ENCODE peak calls at places on chromosome 16, in five cellular contexts. W is stomach, P is AG09309, G is GM12865, B is mesothelial cell of epicardium. V is an unnamed sample.

GRCh38 chr16:2520097-2520783 is at the start of gene AMDHD2:
- DNase-seq in W (peak), P (no peak), G (peak), B (peak), V (peak)

GRCh38 chr16:47947741-47948140 is 208.1 kb downstream of the ABCC12 start:
- DNase-seq in W (no peak), P (no peak), G (no peak), B (no peak), V (no peak)

GRCh38 chr16:30488764-30489595 is 16.4 kb downstream of the ITGAL start:
- DNase-seq in W (no peak), P (no peak), G (no peak), B (no peak), V (no peak)

GRCh38 chr16:17939723-17940122 is 396.8 kb downstream of the NPIPA8 start:
- DNase-seq in W (no peak), P (no peak), G (peak), B (no peak), V (no peak)

GRCh38 chr16:82071421-82071820 is 36.4 kb downstream of the HSD17B2 start:
- DNase-seq in W (no peak), P (no peak), G (no peak), B (no peak), V (no peak)

GRCh38 chr16:88784856-88785105 is 239 bp downstream of the PIEZO1 start:
- DNase-seq in W (no peak), P (no peak), G (no peak), B (no peak), V (no peak)

GRCh38 chr16:9965079-9965478 is 217.1 kb downstream of the GRIN2A start:
- DNase-seq in W (no peak), P (no peak), G (no peak), B (no peak), V (no peak)

GRCh38 chr16:56632160-56632847 is at the start of gene MT1M:
- DNase-seq in W (peak), P (no peak), G (no peak), B (no peak), V (no peak)

GRCh38 chr16:50499254-50499653 is 48.9 kb upstream of the NKD1 start:
- DNase-seq in W (no peak), P (no peak), G (no peak), B (no peak), V (no peak)

GRCh38 chr16:525520-526180 is 1.9 kb upstream of the CAPN15 start:
- DNase-seq in W (no peak), P (peak), G (peak), B (no peak), V (peak)

GRCh38 chr16:24729967-24730815 is 740 bp downstream of the TNRC6A start:
- DNase-seq in W (peak), P (no peak), G (peak), B (no peak), V (peak)

GRCh38 chr16:84038491-84038890 is 4.1 kb downstream of the SLC38A8 start:
- DNase-seq in W (no peak), P (no peak), G (no peak), B (no peak), V (no peak)

DNA sequence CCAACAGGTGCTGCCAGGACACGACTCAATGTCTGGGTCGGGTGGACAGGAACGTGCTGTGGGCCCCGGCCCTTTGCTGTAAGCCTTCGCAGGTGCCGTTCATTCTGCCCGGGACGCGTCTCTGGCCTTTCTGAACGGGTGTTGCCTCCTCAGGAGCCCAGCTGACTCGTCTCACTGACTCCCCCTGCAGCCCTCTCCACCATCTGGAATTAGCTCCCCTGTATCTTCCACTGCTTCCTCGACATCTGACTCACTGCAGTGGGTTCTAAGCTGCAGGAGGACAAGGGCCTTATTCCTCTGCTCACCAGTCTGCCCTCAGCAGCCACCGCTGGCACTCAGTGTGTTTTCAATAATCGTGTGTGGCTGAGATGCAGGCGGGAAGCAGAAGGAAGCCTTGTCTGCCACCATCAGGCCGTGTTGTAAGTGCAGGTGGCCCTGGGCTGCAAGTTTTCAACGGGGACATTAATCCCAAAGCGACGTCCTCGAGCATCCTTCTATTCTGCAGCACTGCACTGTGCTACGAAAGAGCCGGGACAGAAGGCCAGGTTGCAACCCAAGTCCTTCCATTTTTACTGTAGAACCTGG is 256.2 kb downstream of the FOXL1 start:
- DNase-seq in W (no peak), P (no peak), G (no peak), B (no peak), V (no peak)
- TF ChIP-seq CTCF in W (no peak), P (no peak), G (no peak), B (no peak), V (no peak)

GRCh38 chr16:65522412-65522811 is 400.5 kb upstream of the CDH11 start:
- DNase-seq in W (no peak), P (no peak), G (no peak), B (no peak), V (no peak)

GRCh38 chr16:65519402-65519801 is 397.5 kb upstream of the CDH11 start:
- DNase-seq in W (no peak), P (no peak), G (no peak), B (no peak), V (no peak)

GRCh38 chr16:65524231-65524630 is 402.4 kb upstream of the CDH11 start:
- DNase-seq in W (no peak), P (no peak), G (no peak), B (no peak), V (no peak)

GRCh38 chr16:65523258-65523950 is 401.5 kb upstream of the CDH11 start:
- DNase-seq in W (no peak), P (no peak), G (no peak), B (no peak), V (no peak)

DNA sequence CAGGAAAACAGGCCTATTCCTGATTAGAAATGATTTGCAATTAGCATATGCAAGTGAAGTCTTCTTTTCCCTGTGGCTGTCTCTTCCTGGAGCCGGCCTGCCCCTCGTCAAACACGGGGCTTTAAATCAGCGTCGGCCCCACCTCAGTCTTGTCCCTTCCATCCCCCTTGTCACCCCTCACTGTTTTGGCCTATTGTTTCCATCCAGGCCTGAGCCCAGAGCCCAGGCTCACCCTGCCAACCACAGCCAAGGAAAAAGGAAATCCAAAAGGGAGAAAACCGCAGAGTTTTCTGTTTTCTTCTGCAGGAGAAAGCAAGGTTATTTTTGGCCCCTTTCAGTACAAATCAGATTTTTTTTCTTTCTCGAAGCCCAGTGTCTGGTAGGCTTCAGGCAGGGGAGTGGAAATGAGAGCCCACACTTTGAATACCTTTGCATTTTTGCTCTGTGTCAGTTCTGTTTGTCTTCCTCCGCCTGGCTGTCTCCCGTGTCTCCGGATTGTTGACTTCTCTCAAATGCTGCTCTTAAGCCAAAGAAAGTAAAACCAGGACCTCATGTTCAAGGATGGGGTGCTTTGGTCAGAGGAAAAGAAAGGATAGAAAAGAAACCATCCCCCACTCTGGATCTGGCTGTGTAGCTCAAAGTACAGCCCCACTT is 399.9 kb upstream of the CDH11 start:
- DNase-seq in W (no peak), P (no peak), G (no peak), B (no peak), V (no peak)
- TF ChIP-seq CTCF in W (no peak), P (no peak), G (no peak), B (no peak), V (no peak)

GRCh38 chr16:53542283-53542682 is 39.3 kb upstream of the AKTIP start:
- DNase-seq in W (no peak), P (no peak), G (no peak), B (no peak), V (no peak)

GRCh38 chr16:53545433-53545832 is 42.4 kb upstream of the AKTIP start:
- DNase-seq in W (no peak), P (no peak), G (no peak), B (no peak), V (no peak)

GRCh38 chr16:53541326-53541725 is 38.3 kb upstream of the AKTIP start:
- DNase-seq in W (no peak), P (peak), G (no peak), B (no peak), V (no peak)

GRCh38 chr16:53549970-53550406 is 47.0 kb upstream of the AKTIP start:
- DNase-seq in W (peak), P (peak), G (peak), B (peak), V (peak)

DNA sequence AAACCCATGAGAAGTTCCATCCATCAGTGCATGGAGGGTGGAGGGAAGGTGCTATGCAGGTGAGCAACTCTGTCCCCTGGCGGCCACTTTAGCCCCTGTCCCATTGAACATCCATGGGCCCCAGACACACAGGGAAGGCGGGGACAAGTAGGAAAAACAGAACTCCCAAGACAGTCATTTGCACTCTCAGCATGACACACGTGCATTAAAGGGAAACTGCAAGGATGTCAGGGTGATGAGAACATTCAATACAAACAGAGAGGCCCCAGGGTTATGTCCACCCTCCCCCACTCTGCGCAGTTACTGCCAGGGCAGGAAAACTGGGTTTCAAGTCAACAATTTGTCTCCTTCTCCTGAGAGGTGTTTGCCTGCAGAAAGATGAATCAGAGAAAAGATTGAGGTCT is 44.0 kb upstream of the AKTIP start:
- DNase-seq in W (no peak), P (no peak), G (peak), B (no peak), V (no peak)
- TF ChIP-seq CTCF in W (peak), P (no peak), G (peak), B (peak), V (peak)

GRCh38 chr16:66935319-66936011 is at the start of gene CES2:
- DNase-seq in W (peak), P (peak), G (no peak), B (no peak), V (no peak)

GRCh38 chr16:66939366-66939765 is 4.0 kb downstream of the CES2 start:
- DNase-seq in W (no peak), P (no peak), G (no peak), B (no peak), V (no peak)

GRCh38 chr16:66936462-66936861 is 1.1 kb downstream of the CES2 start:
- DNase-seq in W (peak), P (no peak), G (no peak), B (no peak), V (no peak)

GRCh38 chr16:66937725-66938337 is 2.5 kb downstream of the CES2 start:
- DNase-seq in W (no peak), P (no peak), G (no peak), B (no peak), V (no peak)

DNA sequence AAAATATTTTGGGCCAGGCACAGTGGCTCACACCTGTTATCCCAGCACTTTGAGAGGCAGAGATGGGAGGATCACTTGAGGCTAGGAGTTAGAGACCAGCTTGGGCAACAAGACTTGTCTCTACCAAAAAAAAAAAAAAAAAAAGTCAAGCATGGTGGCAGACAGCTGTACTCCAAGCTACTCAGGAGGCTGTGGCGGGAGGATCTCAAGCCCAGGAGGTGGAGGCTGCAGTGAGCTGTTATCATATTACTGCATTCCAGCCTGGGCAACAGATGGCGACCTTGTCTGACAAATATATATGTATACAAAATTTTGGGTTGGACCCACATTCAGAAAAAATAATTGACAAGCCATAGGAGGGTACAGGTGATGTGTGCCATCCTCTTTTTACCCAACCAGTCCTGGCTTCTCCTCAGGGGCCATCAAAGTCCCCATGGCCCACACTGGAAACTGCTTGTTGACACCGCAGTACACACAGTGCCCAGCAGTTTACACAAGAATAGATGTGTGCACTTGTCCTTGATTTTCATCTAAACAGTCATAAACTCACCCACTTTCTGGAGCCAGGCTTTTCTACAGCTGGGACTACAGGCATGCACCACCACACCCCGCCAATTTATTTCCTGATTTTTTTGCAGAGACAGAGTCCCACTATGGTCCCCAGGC is 1.7 kb downstream of the CES2 start:
- DNase-seq in W (no peak), P (no peak), G (no peak), B (no peak), V (no peak)
- TF ChIP-seq CTCF in W (no peak), P (no peak), G (no peak), B (no peak), V (no peak)

GRCh38 chr16:3792472-3793012 is 75.2 kb upstream of the TRAP1 start:
- DNase-seq in W (no peak), P (no peak), G (no peak), B (no peak), V (no peak)

GRCh38 chr16:3797473-3797872 is 80.1 kb upstream of the TRAP1 start:
- DNase-seq in W (no peak), P (no peak), G (peak), B (no peak), V (no peak)

GRCh38 chr16:3791701-3792100 is 74.4 kb upstream of the TRAP1 start:
- DNase-seq in W (no peak), P (no peak), G (no peak), B (no peak), V (no peak)

GRCh38 chr16:3789375-3790067 is 72.2 kb upstream of the TRAP1 start:
- DNase-seq in W (no peak), P (no peak), G (peak), B (no peak), V (peak)

GRCh38 chr16:3793161-3793576 is 75.8 kb upstream of the TRAP1 start:
- DNase-seq in W (no peak), P (no peak), G (no peak), B (no peak), V (no peak)
- TF ChIP-seq CTCF in W (no peak), P (no peak), G (no peak), B (no peak), V (no peak)

GRCh38 chr16:70611224-70611598 is 35.1 kb upstream of the IL34 start:
- DNase-seq in W (no peak), P (no peak), G (no peak), B (no peak), V (no peak)

GRCh38 chr16:70611785-70612303 is 34.5 kb upstream of the IL34 start:
- DNase-seq in W (no peak), P (no peak), G (no peak), B (no peak), V (no peak)

GRCh38 chr16:70612931-70613330 is 33.4 kb upstream of the IL34 start:
- DNase-seq in W (no peak), P (no peak), G (no peak), B (no peak), V (no peak)

GRCh38 chr16:70615933-70616332 is 30.4 kb upstream of the IL34 start:
- DNase-seq in W (no peak), P (no peak), G (no peak), B (no peak), V (no peak)

GRCh38 chr16:70614208-70614951 is 32.0 kb upstream of the IL34 start:
- DNase-seq in W (no peak), P (no peak), G (no peak), B (no peak), V (no peak)
- TF ChIP-seq CTCF in W (no peak), P (no peak), G (no peak), B (no peak), V (no peak)

GRCh38 chr16:66553223-66553622 is 847 bp downstream of the CKLF start:
- DNase-seq in W (peak), P (no peak), G (no peak), B (no peak), V (no peak)

GRCh38 chr16:66552288-66553143 is at the start of gene CKLF:
- DNase-seq in W (peak), P (peak), G (peak), B (peak), V (peak)

GRCh38 chr16:66549284-66550131 is at the start of gene TK2:
- DNase-seq in W (peak), P (no peak), G (peak), B (peak), V (peak)

GRCh38 chr16:66551788-66552287 is 538 bp upstream of the CKLF start:
- DNase-seq in W (no peak), P (no peak), G (no peak), B (no peak), V (no peak)

GRCh38 chr16:66551362-66551761 is 1.0 kb upstream of the CKLF start:
- DNase-seq in W (no peak), P (no peak), G (peak), B (no peak), V (peak)
- TF ChIP-seq CTCF in W (no peak), P (peak), G (no peak), B (no peak), V (peak)

V was measured in GM13977.